ENCODE peak calls at places on chromosome 18, in four cellular contexts. T is left ventricle myocardium superior, W is progenitor cell of endocrine pancreas, V is Karpas-422. E is an unnamed sample.

GRCh38 chr18:6370886-6371635 is 43.6 kb downstream of the L3MBTL4 start:
- DNase-seq in T (no peak), V (no peak), W (no peak), E (no peak)

GRCh38 chr18:1002653-1003178 is 98.0 kb downstream of the ADCYAP1 start:
- DNase-seq in V (no peak), W (no peak), T (no peak), E (no peak)

GRCh38 chr18:471701-472100 is 28.8 kb downstream of the COLEC12 start:
- DNase-seq in T (no peak), V (no peak), W (no peak), E (no peak)

GRCh38 chr18:12255626-12256026 is 1.5 kb downstream of the CIDEA start:
- DNase-seq in W (no peak), T (no peak), V (no peak), E (no peak)

GRCh38 chr18:22200611-22201225 is 31.3 kb downstream of the GATA6 start:
- DNase-seq in V (no peak), T (peak; percentile 68), W (no peak), E (no peak)

GRCh38 chr18:55663891-55664290 is 75.9 kb upstream of the TCF4 start:
- DNase-seq in W (no peak), T (no peak), V (no peak), E (no peak)

GRCh38 chr18:49460958-49461601 is 635 bp upstream of the DYM start:
- DNase-seq in W (no peak), V (no peak), T (no peak), E (no peak)

GRCh38 chr18:58813821-58814220 is 50.9 kb upstream of the ZNF532 start:
- DNase-seq in W (no peak), V (no peak), T (no peak), E (no peak)

GRCh38 chr18:24995056-24995455 is 356.9 kb downstream of the ZNF521 start:
- DNase-seq in T (no peak), V (no peak), W (no peak), E (no peak)

GRCh38 chr18:23876921-23877320 is 137.6 kb upstream of the TTC39C start:
- DNase-seq in T (no peak), V (no peak), W (no peak), E (no peak)

GRCh38 chr18:73741946-73742345 is 405.7 kb downstream of the FBXO15 start:
- DNase-seq in V (no peak), T (no peak), W (no peak), E (no peak)

GRCh38 chr18:35875566-35875965 is 96.9 kb upstream of the RMP24 start:
- DNase-seq in T (no peak), V (no peak), W (no peak), E (no peak)

GRCh38 chr18:67318651-67319050 is 197.9 kb downstream of the DSEL start:
- DNase-seq in W (no peak), V (no peak), T (no peak), E (no peak)

GRCh38 chr18:67266591-67267237 is 249.8 kb downstream of the DSEL start:
- DNase-seq in V (no peak), W (no peak), T (no peak), E (no peak)

GRCh38 chr18:48897531-48897930 is 53.2 kb downstream of the SMAD7 start:
- DNase-seq in W (no peak), V (no peak), T (no peak), E (no peak)

GRCh38 chr18:63994783-63995399 is 25.0 kb downstream of the SERPINB8 start:
- DNase-seq in V (peak; percentile 80), W (peak; percentile 22), T (peak; percentile 29), E (peak; percentile 23)

GRCh38 chr18:21393986-21394385 is 152.0 kb downstream of the GREB1L start:
- DNase-seq in V (no peak), T (peak; percentile 34), W (no peak), E (no peak)

GRCh38 chr18:58867281-58867961 is 2.7 kb downstream of the ZNF532 start:
- DNase-seq in T (no peak), W (no peak), V (no peak), E (no peak)

GRCh38 chr18:45526120-45526841 is 89.0 kb upstream of the SLC14A2 start:
- DNase-seq in W (no peak), V (peak; percentile 48), T (no peak), E (no peak)

GRCh38 chr18:11955299-11956029 is 25.8 kb upstream of the IMPA2 start:
- DNase-seq in W (no peak), T (peak; percentile 44), V (no peak), E (no peak)

GRCh38 chr18:832085-832681 is 20.1 kb upstream of the YES1 start:
- DNase-seq in T (peak; percentile 39), W (no peak), V (no peak), E (no peak)

GRCh38 chr18:57542126-57542525 is 44.4 kb downstream of the FECH start:
- DNase-seq in T (no peak), W (no peak), V (no peak), E (no peak)

GRCh38 chr18:24019641-24020331 is 5.2 kb downstream of the TTC39C start:
- DNase-seq in T (no peak), W (no peak), V (no peak), E (peak; percentile 91)

GRCh38 chr18:63322246-63322645 is 2.7 kb upstream of the BCL2 start:
- DNase-seq in V (peak; percentile 70), T (no peak), W (no peak), E (no peak)

GRCh38 chr18:47931707-47932103 is 1.2 kb upstream of the SMAD2 start:
- DNase-seq in W (no peak), T (no peak), V (peak; percentile 86), E (peak; percentile 59)

GRCh38 chr18:56645415-56646016 is 5.6 kb upstream of the WDR7 start:
- DNase-seq in T (no peak), V (peak; percentile 66), W (no peak), E (peak; percentile 51)

GRCh38 chr18:2089416-2089815 is 481.9 kb downstream of the METTL4 start:
- DNase-seq in V (no peak), T (no peak), W (no peak), E (no peak)

GRCh38 chr18:74485860-74486849 is 10.0 kb upstream of the CNDP2 start:
- DNase-seq in T (no peak), V (no peak), W (no peak), E (no peak)

GRCh38 chr18:51195602-51196115 is 1.8 kb downstream of the MEX3C start:
- DNase-seq in T (no peak), W (no peak), V (peak; percentile 71), E (no peak)

E was measured in OCI-LY7.